ENCODE peak calls at places on chromosomes 6 and 20, in six cellular contexts. One of them, this sample, is unnamed.
A peak's percentile ranks its signal among the peaks of the same experiment; 100 is the strongest.

GRCh38 chr6:7673063-7673536 is 52.8 kb upstream of the BMP6 start:
- DNase-seq in kidney tubule cell: peak; percentile 12
- DNase-seq in activated CD4-positive, alpha-beta T cell treated with anti-CD3 and anti-CD28 coated beads, Interleukin-2, amount 50 U/mL, for 24 hours: no peak
- DNase-seq in cardiac muscle cell: peak; percentile 32
- DNase-seq in amniotic stem cell: no peak
- DNase-seq in A549: peak; percentile 64
- DNase-seq in this sample: peak; percentile 26

GRCh38 chr20:37911838-37912273 is 8.9 kb downstream of the VSTM2L start:
- DNase-seq in activated CD4-positive, alpha-beta T cell treated with anti-CD3 and anti-CD28 coated beads, Interleukin-2, amount 50 U/mL, for 24 hours: no peak
- DNase-seq in kidney tubule cell: no peak
- DNase-seq in cardiac muscle cell: no peak
- DNase-seq in amniotic stem cell: no peak
- DNase-seq in A549: peak; percentile 19
- DNase-seq in this sample: no peak

GRCh38 chr6:16591681-16592549 is 169.3 kb downstream of the ATXN1 start:
- DNase-seq in A549: no peak
- DNase-seq in amniotic stem cell: no peak
- DNase-seq in cardiac muscle cell: no peak
- DNase-seq in activated CD4-positive, alpha-beta T cell treated with anti-CD3 and anti-CD28 coated beads, Interleukin-2, amount 50 U/mL, for 24 hours: peak; percentile 23
- DNase-seq in kidney tubule cell: no peak
- DNase-seq in this sample: no peak

GRCh38 chr20:24906806-24907205 is 42.3 kb upstream of the CST7 start:
- DNase-seq in activated CD4-positive, alpha-beta T cell treated with anti-CD3 and anti-CD28 coated beads, Interleukin-2, amount 50 U/mL, for 24 hours: no peak
- DNase-seq in cardiac muscle cell: no peak
- DNase-seq in kidney tubule cell: no peak
- DNase-seq in amniotic stem cell: no peak
- DNase-seq in A549: no peak
- DNase-seq in this sample: no peak

GRCh38 chr6:116087437-116088027 is 13.1 kb upstream of the NT5DC1 start:
- DNase-seq in A549: no peak
- DNase-seq in amniotic stem cell: peak; percentile 64
- DNase-seq in cardiac muscle cell: no peak
- DNase-seq in activated CD4-positive, alpha-beta T cell treated with anti-CD3 and anti-CD28 coated beads, Interleukin-2, amount 50 U/mL, for 24 hours: no peak
- DNase-seq in kidney tubule cell: peak; percentile 61
- DNase-seq in this sample: no peak

GRCh38 chr6:45480697-45481415 is 103.1 kb upstream of the SUPT3H start:
- DNase-seq in kidney tubule cell: no peak
- DNase-seq in activated CD4-positive, alpha-beta T cell treated with anti-CD3 and anti-CD28 coated beads, Interleukin-2, amount 50 U/mL, for 24 hours: no peak
- DNase-seq in A549: no peak
- DNase-seq in amniotic stem cell: no peak
- DNase-seq in cardiac muscle cell: no peak
- DNase-seq in this sample: no peak

GRCh38 chr6:72740135-72740534 is 118.3 kb downstream of the KCNQ5 start:
- DNase-seq in amniotic stem cell: no peak
- DNase-seq in kidney tubule cell: no peak
- DNase-seq in activated CD4-positive, alpha-beta T cell treated with anti-CD3 and anti-CD28 coated beads, Interleukin-2, amount 50 U/mL, for 24 hours: no peak
- DNase-seq in A549: no peak
- DNase-seq in cardiac muscle cell: no peak
- DNase-seq in this sample: no peak

GRCh38 chr6:168314948-168315347 is 4.6 kb downstream of the DACT2 start:
- DNase-seq in activated CD4-positive, alpha-beta T cell treated with anti-CD3 and anti-CD28 coated beads, Interleukin-2, amount 50 U/mL, for 24 hours: no peak
- DNase-seq in A549: peak; percentile 23
- DNase-seq in amniotic stem cell: no peak
- DNase-seq in kidney tubule cell: peak; percentile 52
- DNase-seq in cardiac muscle cell: peak; percentile 17
- DNase-seq in this sample: peak; percentile 42

GRCh38 chr6:158564243-158565121 is 4.6 kb downstream of the TMEM181 start:
- DNase-seq in kidney tubule cell: no peak
- DNase-seq in cardiac muscle cell: no peak
- DNase-seq in activated CD4-positive, alpha-beta T cell treated with anti-CD3 and anti-CD28 coated beads, Interleukin-2, amount 50 U/mL, for 24 hours: no peak
- DNase-seq in amniotic stem cell: no peak
- DNase-seq in A549: no peak
- DNase-seq in this sample: no peak

GRCh38 chr6:109008537-109008950 is 86.1 kb downstream of the SESN1 start:
- DNase-seq in A549: no peak
- DNase-seq in amniotic stem cell: no peak
- DNase-seq in kidney tubule cell: no peak
- DNase-seq in cardiac muscle cell: no peak
- DNase-seq in activated CD4-positive, alpha-beta T cell treated with anti-CD3 and anti-CD28 coated beads, Interleukin-2, amount 50 U/mL, for 24 hours: no peak
- DNase-seq in this sample: no peak

GRCh38 chr6:126312013-126312665 is 27.8 kb upstream of the CENPW start:
- DNase-seq in kidney tubule cell: peak; percentile 47
- DNase-seq in activated CD4-positive, alpha-beta T cell treated with anti-CD3 and anti-CD28 coated beads, Interleukin-2, amount 50 U/mL, for 24 hours: no peak
- DNase-seq in cardiac muscle cell: no peak
- DNase-seq in amniotic stem cell: no peak
- DNase-seq in A549: peak; percentile 15
- DNase-seq in this sample: no peak

GRCh38 chr6:45136495-45136894 is 191.6 kb upstream of the RUNX2 start:
- DNase-seq in kidney tubule cell: no peak
- DNase-seq in amniotic stem cell: no peak
- DNase-seq in cardiac muscle cell: no peak
- DNase-seq in activated CD4-positive, alpha-beta T cell treated with anti-CD3 and anti-CD28 coated beads, Interleukin-2, amount 50 U/mL, for 24 hours: no peak
- DNase-seq in A549: no peak
- DNase-seq in this sample: no peak

This sample was measured in nephron progenitor cell.